ENCODE peak calls at places on chromosomes 4 and X, in six cellular contexts. S is GM06990, A is thyroid gland, Z is SK-N-SH, W is GM12878, Y is hepatocyte. E is an unnamed sample.

GRCh38 chrX:24513416-24513815 is 48.3 kb downstream of the PDK3 start:
- DNase-seq in Y (no peak), A (no peak), Z (no peak), S (peak), W (peak), E (no peak)

GRCh38 chrX:20829665-20830481 is 544.3 kb upstream of the CNKSR2 start:
- DNase-seq in S (no peak), A (no peak), Y (no peak), W (no peak), Z (no peak), E (no peak)

GRCh38 chr4:76504613-76505465 is 69.8 kb downstream of the SHROOM3 start:
- DNase-seq in W (no peak), S (no peak), Y (peak), Z (peak), A (no peak), E (peak)

GRCh38 chr4:156805696-156806095 is 165.9 kb downstream of the PDGFC start:
- DNase-seq in Z (no peak), A (no peak), Y (no peak), W (no peak), S (no peak), E (no peak)

GRCh38 chrX:80648023-80648422 is 161.7 kb downstream of the BRWD3 start:
- DNase-seq in W (no peak), Y (peak), S (no peak), A (no peak), Z (peak), E (no peak)

GRCh38 chrX:2397648-2398340 is 103.0 kb downstream of the DHRSX start:
- DNase-seq in Z (no peak), Y (no peak), A (no peak), S (no peak), W (no peak), E (no peak)

GRCh38 chr4:3468154-3468553 is 5.0 kb downstream of the DOK7 start:
- DNase-seq in W (no peak), Y (no peak), S (no peak), Z (no peak), A (peak), E (no peak)

GRCh38 chr4:81085291-81085690 is 54.8 kb downstream of the BMP3 start:
- DNase-seq in S (no peak), Y (no peak), W (no peak), A (no peak), Z (no peak), E (no peak)

GRCh38 chr4:37322122-37322521 is 77.6 kb downstream of the NWD2 start:
- DNase-seq in Y (no peak), S (no peak), W (no peak), A (no peak), Z (no peak), E (no peak)

GRCh38 chr4:110617095-110617494 is 5.8 kb downstream of the PITX2 start:
- DNase-seq in S (no peak), Y (no peak), A (no peak), Z (no peak), W (no peak), E (no peak)

GRCh38 chr4:6941796-6942195 is 32.2 kb downstream of the TBC1D14 start:
- DNase-seq in W (no peak), A (no peak), Z (no peak), S (no peak), Y (no peak), E (no peak)

GRCh38 chrX:97057349-97057909 is 173.7 kb downstream of the RPA4 start:
- DNase-seq in A (peak), Z (no peak), W (no peak), Y (no peak), S (no peak), E (no peak)

GRCh38 chr4:102675142-102675541 is 85.6 kb downstream of the MANBA start:
- DNase-seq in S (no peak), A (no peak), Y (peak), W (no peak), Z (no peak), E (no peak)

GRCh38 chrX:136086521-136086920 is 60.8 kb upstream of the FHL1 start:
- DNase-seq in Z (no peak), Y (no peak), A (no peak), S (no peak), W (no peak), E (no peak)

GRCh38 chr4:156694413-156694812 is 277.2 kb downstream of the PDGFC start:
- DNase-seq in W (no peak), A (no peak), Z (no peak), Y (no peak), S (no peak), E (no peak)

GRCh38 chr4:70505152-70505748 is 13.1 kb upstream of the AMTN start:
- DNase-seq in W (no peak), A (peak), S (peak), Y (peak), Z (peak), E (peak)

GRCh38 chr4:75745192-75745591 is 20.8 kb downstream of the USO1 start:
- DNase-seq in Z (no peak), W (no peak), A (no peak), S (no peak), Y (peak), E (no peak)

GRCh38 chr4:76665139-76665538 is 230.1 kb downstream of the SHROOM3 start:
- DNase-seq in Z (no peak), W (no peak), A (peak), Y (no peak), S (no peak), E (no peak)

GRCh38 chrX:155871934-155872333 is 9.2 kb upstream of the VAMP7 start:
- DNase-seq in Z (no peak), S (no peak), W (no peak), A (no peak), Y (no peak), E (peak)

GRCh38 chrX:130975947-130976346 is 72.9 kb upstream of the ENOX2 start:
- DNase-seq in A (peak), Y (peak), W (no peak), Z (peak), S (peak), E (peak)

GRCh38 chr4:71978192-71978845 is 53.5 kb upstream of the NPFFR2 start:
- DNase-seq in Z (no peak), Y (no peak), A (no peak), W (no peak), S (no peak), E (no peak)

GRCh38 chr4:159075531-159075932 is 27.3 kb upstream of the RAPGEF2 start:
- DNase-seq in Z (no peak), S (no peak), Y (no peak), A (no peak), W (no peak), E (no peak)

GRCh38 chr4:95410387-95411005 is 138.3 kb downstream of the UNC5C start:
- DNase-seq in Z (no peak), W (no peak), S (no peak), Y (no peak), A (no peak), E (no peak)

GRCh38 chrX:121641560-121641959 is 594.1 kb downstream of the GLUD2 start:
- DNase-seq in S (no peak), Y (no peak), W (no peak), A (no peak), Z (no peak), E (no peak)

GRCh38 chrX:2872937-2873336 is 44.2 kb downstream of the GYG2 start:
- DNase-seq in Z (no peak), S (no peak), W (no peak), A (no peak), Y (no peak), E (no peak)

GRCh38 chrX:70998402-70999027 is 67.6 kb upstream of the SLC7A3 start:
- DNase-seq in W (no peak), S (no peak), A (peak), Z (no peak), Y (peak), E (peak)

GRCh38 chrX:16445166-16445752 is 204.7 kb upstream of the S100G start:
- DNase-seq in A (peak), W (no peak), Y (peak), S (peak), Z (peak), E (no peak)

GRCh38 chr4:113272523-113272922 is 223.1 kb downstream of the ANK2 start:
- DNase-seq in A (no peak), S (no peak), W (no peak), Y (no peak), Z (no peak), E (no peak)

DNA sequence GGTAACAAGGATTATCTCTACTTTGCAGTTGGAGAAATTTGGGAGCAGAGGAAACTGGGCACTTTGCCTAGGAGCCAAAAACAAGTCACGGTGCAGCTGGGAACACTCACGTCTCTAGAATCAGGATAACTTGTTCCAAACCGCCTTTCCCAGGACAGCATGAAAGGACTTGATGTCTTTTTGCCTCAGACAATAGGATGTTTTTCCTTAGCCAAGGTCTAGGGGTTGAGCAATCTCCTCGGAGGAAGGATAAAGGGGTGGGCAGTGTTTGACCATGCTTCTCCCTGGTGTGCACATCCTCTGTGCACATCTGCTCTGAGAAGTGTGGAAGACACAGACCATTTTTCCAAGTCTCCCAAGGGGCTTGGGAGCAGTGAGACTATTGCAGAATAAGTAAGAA is 1.7 kb upstream of the SPARCL1 start:
- DNase-seq in S (no peak), W (no peak), Z (no peak), Y (peak), A (peak), E (no peak)
- H3K4me3 ChIP-seq in S (no peak), W (no peak), Z (no peak), Y (no peak), A (no peak), E (no peak)

GRCh38 chr4:119136541-119136940 is 909 bp downstream of the MYOZ2 start:
- DNase-seq in S (no peak), A (no peak), Z (no peak), W (no peak), Y (no peak), E (no peak)
- H3K4me3 ChIP-seq in S (no peak), A (no peak), Z (no peak), W (no peak), Y (no peak), E (no peak)

GRCh38 chr4:181308476-181309170 is 934.6 kb upstream of the TENM3 start:
- DNase-seq in Y (no peak), A (peak), S (no peak), Z (no peak), W (no peak), E (no peak)
- H3K4me3 ChIP-seq in Y (no peak), A (no peak), S (no peak), Z (no peak), W (no peak), E (no peak)

DNA sequence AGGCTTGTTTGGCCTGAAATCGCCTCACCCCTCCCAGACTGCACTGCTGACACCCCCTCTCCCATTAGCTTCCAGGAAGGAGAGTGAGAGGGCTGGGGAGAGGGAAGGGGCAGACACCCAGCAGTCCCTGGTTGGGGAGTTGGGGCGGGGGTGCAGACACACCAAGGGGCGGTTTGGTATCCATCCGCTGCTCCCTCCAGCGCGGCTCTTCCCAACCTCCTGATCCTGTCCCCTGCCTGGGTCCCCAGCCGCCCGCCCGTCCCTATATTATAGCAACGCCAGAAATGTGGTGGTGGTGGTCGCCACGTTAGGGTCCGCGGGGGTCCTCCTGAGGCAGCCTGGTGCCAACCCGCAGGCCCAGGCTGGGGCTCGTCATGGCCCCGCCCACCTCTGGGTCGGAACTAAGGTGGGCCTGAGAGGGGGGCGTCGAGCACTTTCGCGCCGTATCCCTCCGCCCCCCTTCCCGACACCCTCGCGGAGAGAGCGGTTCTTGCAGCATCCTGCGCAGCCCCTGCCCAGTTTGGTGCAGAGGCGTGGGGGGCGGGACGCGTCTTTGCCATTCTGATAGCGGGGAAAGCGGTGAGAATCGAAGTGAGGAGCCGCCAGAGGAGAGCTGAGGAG is 25.1 kb downstream of the GPRASP3 start:
- DNase-seq in S (no peak), Y (peak), A (peak), W (no peak), Z (peak), E (no peak)
- H3K4me3 ChIP-seq in S (no peak), Y (peak), A (peak), W (no peak), Z (peak), E (no peak)

DNA sequence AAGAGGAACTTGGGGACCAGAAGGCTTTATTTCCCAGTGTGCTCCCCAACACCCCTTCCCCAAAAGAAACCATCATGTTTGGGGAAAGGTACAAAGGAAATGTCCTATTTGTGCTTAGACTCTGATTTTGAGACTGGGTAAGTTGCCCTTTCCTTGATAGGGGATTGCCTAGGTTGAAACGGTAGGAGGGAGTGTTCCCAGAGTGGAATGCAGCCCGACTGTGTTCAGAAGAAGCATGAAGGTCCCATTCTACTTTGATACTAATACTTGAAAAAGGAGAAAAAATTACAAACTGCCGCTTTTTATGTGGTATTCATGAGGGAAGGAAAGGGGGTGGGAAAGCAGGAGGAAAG is 32.4 kb upstream of the TMEM131L start:
- DNase-seq in S (no peak), Y (no peak), A (no peak), W (no peak), Z (no peak), E (no peak)
- H3K4me3 ChIP-seq in S (peak), Y (no peak), A (no peak), W (peak), Z (no peak), E (no peak)

GRCh38 chr4:8393593-8394038 is 46.9 kb downstream of the ACOX3 start:
- DNase-seq in S (no peak), Y (peak), A (peak), W (no peak), Z (peak), E (peak)
- H3K4me3 ChIP-seq in S (no peak), Y (no peak), A (no peak), W (no peak), Z (no peak), E (no peak)

DNA sequence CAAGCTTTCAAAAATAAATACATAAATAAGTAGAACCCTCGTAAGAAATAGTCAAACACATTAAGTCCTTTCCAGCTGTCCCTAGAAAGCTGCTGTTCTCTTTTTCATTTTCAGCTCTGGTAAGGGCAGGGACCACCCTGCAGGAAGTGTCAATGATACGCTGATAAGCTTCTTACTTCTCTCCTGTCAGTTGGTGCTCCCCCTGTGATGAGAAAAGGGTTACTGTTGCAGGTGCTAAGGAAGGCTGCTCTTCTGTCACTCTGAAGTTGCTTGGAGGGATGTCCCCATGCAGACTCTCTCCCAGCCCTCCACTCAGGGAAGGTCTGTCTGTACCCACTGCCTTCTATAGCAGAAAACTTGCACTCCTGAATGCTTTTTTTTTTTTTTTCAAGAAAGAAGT is 1.4 kb downstream of the CXCL3 start:
- DNase-seq in A (no peak), W (no peak), Y (no peak), Z (no peak), S (no peak), E (no peak)
- H3K4me3 ChIP-seq in A (no peak), W (no peak), Y (no peak), Z (no peak), S (no peak), E (no peak)

DNA sequence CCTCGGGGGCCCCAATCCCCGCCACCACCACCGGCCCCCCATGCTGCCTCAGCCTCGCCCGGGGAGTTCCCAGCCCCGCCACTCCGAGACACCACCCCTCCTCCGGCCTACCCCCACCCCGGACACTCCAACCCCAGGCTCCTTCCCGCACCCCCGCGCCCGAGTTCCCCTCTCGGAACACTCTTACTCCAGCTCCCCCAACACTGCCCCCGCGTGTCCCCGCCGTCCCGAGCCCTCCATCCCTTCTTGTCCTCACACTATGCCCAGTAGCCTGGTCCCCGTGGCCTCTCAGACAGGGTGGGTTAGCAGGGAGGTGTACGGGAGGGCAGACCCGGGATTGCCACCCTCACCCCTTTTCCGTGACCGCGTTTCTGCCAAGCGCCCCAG is 276.1 kb downstream of the BCOR start:
- DNase-seq in S (no peak), Y (no peak), W (no peak), Z (no peak), A (no peak), E (no peak)
- H3K4me3 ChIP-seq in S (no peak), Y (peak), W (no peak), Z (no peak), A (no peak), E (no peak)

GRCh38 chr4:42655921-42656735 is 777 bp downstream of the ATP8A1 start:
- DNase-seq in W (no peak), Y (peak), A (peak), Z (peak), S (peak), E (peak)

GRCh38 chr4:42653606-42654560 is 3.0 kb downstream of the ATP8A1 start:
- DNase-seq in Y (no peak), Z (no peak), S (no peak), A (peak), W (no peak), E (no peak)

GRCh38 chr4:42656736-42656985 is 244 bp downstream of the ATP8A1 start:
- DNase-seq in W (no peak), Y (no peak), A (no peak), S (no peak), Z (no peak), E (no peak)

GRCh38 chr4:42654606-42655005 is 2.3 kb downstream of the ATP8A1 start:
- DNase-seq in Y (no peak), Z (no peak), W (no peak), S (no peak), A (peak), E (peak)

GRCh38 chr4:42655248-42655647 is 1.7 kb downstream of the ATP8A1 start:
- DNase-seq in A (no peak), W (no peak), Z (no peak), S (no peak), Y (no peak), E (peak)
- H3K4me3 ChIP-seq in A (no peak), W (peak), Z (no peak), S (peak), Y (peak), E (peak)

GRCh38 chr4:83110222-83110945 is 4.1 kb downstream of the PLAC8 start:
- DNase-seq in S (peak), Y (peak), W (peak), A (peak), Z (peak), E (peak)

GRCh38 chr4:83112678-83113428 is 1.7 kb downstream of the PLAC8 start:
- DNase-seq in W (peak), Y (no peak), S (peak), A (no peak), Z (no peak), E (no peak)

GRCh38 chr4:83113429-83113786 is 1.1 kb downstream of the PLAC8 start:
- DNase-seq in Z (no peak), S (no peak), A (no peak), W (no peak), Y (no peak), E (no peak)

GRCh38 chr4:83110970-83111369 is 3.6 kb downstream of the PLAC8 start:
- DNase-seq in W (no peak), A (no peak), Y (no peak), S (no peak), Z (no peak), E (no peak)

DNA sequence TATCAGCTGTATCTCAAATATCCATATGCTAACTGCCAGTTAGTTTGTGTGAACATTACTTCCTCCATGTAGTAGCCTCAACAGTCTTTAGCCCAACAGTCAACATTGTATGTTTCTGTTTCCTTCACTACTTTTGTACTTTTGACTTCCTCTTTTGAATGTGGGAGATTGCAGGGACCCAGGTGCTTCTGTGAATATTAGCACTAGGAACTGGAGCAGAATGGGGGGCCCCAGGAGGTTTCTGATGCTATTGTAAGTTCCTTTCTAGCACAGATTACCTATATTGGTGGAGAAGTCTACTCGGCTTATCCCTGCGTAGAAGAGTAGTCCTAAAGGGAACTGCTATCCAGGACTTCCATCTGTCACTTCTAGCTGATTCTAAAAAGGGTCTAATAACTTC is 2.3 kb downstream of the PLAC8 start:
- DNase-seq in A (no peak), Z (no peak), Y (no peak), S (peak), W (peak), E (no peak)
- H3K4me3 ChIP-seq in A (no peak), Z (no peak), Y (no peak), S (peak), W (peak), E (no peak)